ENCODE peak calls at places on chromosomes 2 and 18, in four cellular contexts. One of them, this sample, is unnamed.

GRCh38 chr2:27042985-27043634 is 8.4 kb upstream of the AGBL5 start:
- DNase-seq in mammary epithelial cell: no peak
- DNase-seq in fibroblast of mammary gland: peak; percentile 44
- DNase-seq in AG04450: no peak
- DNase-seq in this sample: peak; percentile 44

GRCh38 chr2:234751275-234751938 is 200.4 kb upstream of the SH3BP4 start:
- DNase-seq in mammary epithelial cell: no peak
- DNase-seq in fibroblast of mammary gland: no peak
- DNase-seq in AG04450: no peak
- DNase-seq in this sample: no peak

GRCh38 chr2:62654423-62654791 is 51.1 kb upstream of the EHBP1 start:
- DNase-seq in mammary epithelial cell: peak; percentile 91
- DNase-seq in fibroblast of mammary gland: no peak
- DNase-seq in AG04450: no peak
- DNase-seq in this sample: peak; percentile 77

GRCh38 chr2:70779911-70780580 is 10.4 kb downstream of the FIGLA start:
- DNase-seq in mammary epithelial cell: peak; percentile 46
- DNase-seq in fibroblast of mammary gland: peak; percentile 24
- DNase-seq in AG04450: no peak
- DNase-seq in this sample: no peak

GRCh38 chr2:111226797-111227700 is 106.3 kb downstream of the BCL2L11 start:
- DNase-seq in mammary epithelial cell: no peak
- DNase-seq in fibroblast of mammary gland: peak; percentile 56
- DNase-seq in AG04450: no peak
- DNase-seq in this sample: peak; percentile 85

GRCh38 chr2:24576146-24576545 is 85.1 kb downstream of the NCOA1 start:
- DNase-seq in mammary epithelial cell: no peak
- DNase-seq in fibroblast of mammary gland: no peak
- DNase-seq in AG04450: no peak
- DNase-seq in this sample: no peak

GRCh38 chr2:20221169-20221938 is 3.6 kb downstream of the SDC1 start:
- DNase-seq in mammary epithelial cell: peak; percentile 75
- DNase-seq in fibroblast of mammary gland: peak; percentile 39
- DNase-seq in AG04450: no peak
- DNase-seq in this sample: peak; percentile 64

GRCh38 chr2:58893645-58894336 is 652.7 kb upstream of the FANCL start:
- DNase-seq in mammary epithelial cell: no peak
- DNase-seq in fibroblast of mammary gland: no peak
- DNase-seq in AG04450: no peak
- DNase-seq in this sample: no peak

GRCh38 chr18:27604583-27604982 is 419.5 kb upstream of the CHST9 start:
- DNase-seq in mammary epithelial cell: no peak
- DNase-seq in fibroblast of mammary gland: peak; percentile 5
- DNase-seq in AG04450: no peak
- DNase-seq in this sample: peak; percentile 4

GRCh38 chr18:12776821-12777471 is 74.1 kb downstream of the PSMG2 start:
- DNase-seq in mammary epithelial cell: no peak
- DNase-seq in fibroblast of mammary gland: no peak
- DNase-seq in AG04450: no peak
- DNase-seq in this sample: no peak

GRCh38 chr2:63696496-63696895 is 107.7 kb downstream of the MDH1 start:
- DNase-seq in mammary epithelial cell: peak; percentile 69
- DNase-seq in fibroblast of mammary gland: peak; percentile 49
- DNase-seq in AG04450: no peak
- DNase-seq in this sample: no peak

GRCh38 chr2:20225294-20226151 is 593 bp upstream of the SDC1 start:
- DNase-seq in mammary epithelial cell: peak; percentile 85
- DNase-seq in fibroblast of mammary gland: peak; percentile 33
- DNase-seq in AG04450: no peak
- DNase-seq in this sample: peak; percentile 10

GRCh38 chr2:48589170-48589767 is 28.4 kb upstream of the GTF2A1L start:
- DNase-seq in mammary epithelial cell: peak; percentile 19
- DNase-seq in fibroblast of mammary gland: peak; percentile 58
- DNase-seq in AG04450: no peak
- DNase-seq in this sample: no peak

GRCh38 chr2:179264238-179265081 is at the start of gene SESTD1:
- DNase-seq in mammary epithelial cell: peak; percentile 53
- DNase-seq in fibroblast of mammary gland: peak; percentile 28
- DNase-seq in AG04450: no peak
- DNase-seq in this sample: no peak

GRCh38 chr18:74128114-74128513 is 19.5 kb downstream of the FBXO15 start:
- DNase-seq in mammary epithelial cell: no peak
- DNase-seq in fibroblast of mammary gland: no peak
- DNase-seq in AG04450: no peak
- DNase-seq in this sample: no peak

GRCh38 chr2:129868151-129868550 is 111.3 kb upstream of the RAB6C start:
- DNase-seq in mammary epithelial cell: no peak
- DNase-seq in fibroblast of mammary gland: no peak
- DNase-seq in AG04450: no peak
- DNase-seq in this sample: no peak

GRCh38 chr2:119544075-119545031 is at the start of gene CFAP221:
- DNase-seq in mammary epithelial cell: peak; percentile 70
- DNase-seq in fibroblast of mammary gland: peak; percentile 52
- DNase-seq in AG04450: no peak
- DNase-seq in this sample: no peak

GRCh38 chr18:40012931-40013609 is 1942.0 kb upstream of the PIK3C3 start:
- DNase-seq in mammary epithelial cell: no peak
- DNase-seq in fibroblast of mammary gland: peak; percentile 20
- DNase-seq in AG04450: no peak
- DNase-seq in this sample: no peak

GRCh38 chr2:239146011-239146641 is 254.7 kb downstream of the HDAC4 start:
- DNase-seq in mammary epithelial cell: no peak
- DNase-seq in fibroblast of mammary gland: no peak
- DNase-seq in AG04450: no peak
- DNase-seq in this sample: no peak

GRCh38 chr18:60020107-60020925 is 120.5 kb downstream of the PMAIP1 start:
- DNase-seq in mammary epithelial cell: no peak
- DNase-seq in fibroblast of mammary gland: peak; percentile 16
- DNase-seq in AG04450: no peak
- DNase-seq in this sample: no peak

GRCh38 chr2:97674396-97674795 is 4.9 kb downstream of the C2orf92 start:
- DNase-seq in mammary epithelial cell: no peak
- DNase-seq in fibroblast of mammary gland: no peak
- DNase-seq in AG04450: no peak
- DNase-seq in this sample: no peak

GRCh38 chr2:13001408-13001807 is 284.7 kb downstream of the TRIB2 start:
- DNase-seq in mammary epithelial cell: no peak
- DNase-seq in fibroblast of mammary gland: no peak
- DNase-seq in AG04450: no peak
- DNase-seq in this sample: no peak

GRCh38 chr2:43538034-43538670 is 57.7 kb downstream of the THADA start:
- DNase-seq in mammary epithelial cell: peak; percentile 25
- DNase-seq in fibroblast of mammary gland: peak; percentile 30
- DNase-seq in AG04450: no peak
- DNase-seq in this sample: no peak

GRCh38 chr2:43541165-43541564 is 54.7 kb downstream of the THADA start:
- DNase-seq in mammary epithelial cell: peak; percentile 74
- DNase-seq in fibroblast of mammary gland: peak; percentile 80
- DNase-seq in AG04450: no peak
- DNase-seq in this sample: no peak

GRCh38 chr2:43539436-43539835 is 56.4 kb downstream of the THADA start:
- DNase-seq in mammary epithelial cell: no peak
- DNase-seq in fibroblast of mammary gland: peak; percentile 30
- DNase-seq in AG04450: no peak
- DNase-seq in this sample: no peak

GRCh38 chr2:43542285-43542933 is 53.4 kb downstream of the THADA start:
- DNase-seq in mammary epithelial cell: peak; percentile 23
- DNase-seq in fibroblast of mammary gland: peak; percentile 77
- DNase-seq in AG04450: no peak
- DNase-seq in this sample: peak; percentile 27

GRCh38 chr2:43539991-43540860 is 55.6 kb downstream of the THADA start:
- DNase-seq in mammary epithelial cell: peak; percentile 81
- DNase-seq in fibroblast of mammary gland: peak; percentile 100
- DNase-seq in AG04450: peak; percentile 72
- DNase-seq in this sample: peak; percentile 97
- H3K4me3 ChIP-seq in mammary epithelial cell: no peak overlapping the region
- H3K4me3 ChIP-seq in fibroblast of mammary gland: no peak overlapping the region
- H3K4me3 ChIP-seq in AG04450: no peak overlapping the region
- H3K4me3 ChIP-seq in this sample: no peak overlapping the region

GRCh38 chr2:109208951-109209335 is 79.9 kb downstream of the SH3RF3 start:
- DNase-seq in mammary epithelial cell: no peak
- DNase-seq in fibroblast of mammary gland: no peak
- DNase-seq in AG04450: no peak
- DNase-seq in this sample: no peak

GRCh38 chr2:109207201-109207600 is 78.2 kb downstream of the SH3RF3 start:
- DNase-seq in mammary epithelial cell: no peak
- DNase-seq in fibroblast of mammary gland: no peak
- DNase-seq in AG04450: no peak
- DNase-seq in this sample: no peak

GRCh38 chr2:109209941-109210340 is 80.9 kb downstream of the SH3RF3 start:
- DNase-seq in mammary epithelial cell: no peak
- DNase-seq in fibroblast of mammary gland: no peak
- DNase-seq in AG04450: no peak
- DNase-seq in this sample: no peak

GRCh38 chr2:109209412-109209811 is 80.4 kb downstream of the SH3RF3 start:
- DNase-seq in mammary epithelial cell: peak; percentile 66
- DNase-seq in fibroblast of mammary gland: peak; percentile 82
- DNase-seq in AG04450: peak; percentile 59
- DNase-seq in this sample: no peak

DNA sequence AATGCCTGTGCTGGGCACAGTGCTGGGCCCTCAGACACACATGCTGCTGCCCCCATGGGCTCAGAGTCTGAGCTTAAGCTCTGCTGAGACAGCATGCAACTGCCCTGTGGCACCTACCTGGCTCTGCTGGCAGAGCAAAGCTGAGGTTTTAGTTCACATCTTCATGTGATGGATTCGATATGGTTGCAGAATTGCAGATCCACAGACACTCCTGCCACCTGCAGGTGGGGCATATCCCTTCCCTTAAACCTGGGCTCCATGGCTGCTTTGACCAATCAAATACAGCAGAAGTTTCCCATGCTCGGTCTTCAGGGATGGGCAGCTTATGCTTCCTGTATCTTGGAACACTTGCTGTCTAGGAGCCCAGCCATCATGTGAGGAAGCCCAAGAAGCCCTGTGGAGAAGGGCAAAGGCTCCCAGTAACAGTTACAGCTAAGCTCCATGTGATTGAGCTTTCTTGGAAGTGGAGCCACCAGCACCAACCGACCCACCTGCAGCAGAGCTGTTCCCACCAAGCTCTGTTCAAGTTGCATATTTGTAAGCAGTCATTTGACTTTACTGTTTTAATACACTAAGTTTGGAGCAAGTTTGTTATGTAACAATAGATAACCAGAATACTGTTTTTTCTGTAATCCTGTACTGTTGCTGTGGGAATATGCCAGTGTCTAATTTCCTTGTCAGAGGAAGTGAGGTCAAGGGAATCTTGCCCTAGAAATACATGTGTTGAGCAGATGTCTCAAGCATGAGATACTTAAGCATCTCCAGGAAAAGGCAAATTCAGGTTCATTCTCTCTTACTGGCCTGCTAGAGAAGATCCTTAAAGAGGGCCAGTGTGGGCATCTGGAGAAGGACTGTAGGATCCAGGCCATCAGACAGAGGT is 79.3 kb downstream of the SH3RF3 start:
- DNase-seq in mammary epithelial cell: no peak
- DNase-seq in fibroblast of mammary gland: peak; percentile 88
- DNase-seq in AG04450: peak; percentile 44
- DNase-seq in this sample: no peak
- TF ChIP-seq CTCF in mammary epithelial cell: peak; percentile 38
- TF ChIP-seq CTCF in fibroblast of mammary gland: peak; percentile 8
- TF ChIP-seq CTCF in AG04450: no peak
- TF ChIP-seq CTCF in this sample: no peak

GRCh38 chr18:79458917-79459803 is 63.4 kb downstream of the NFATC1 start:
- DNase-seq in mammary epithelial cell: no peak
- DNase-seq in fibroblast of mammary gland: no peak
- DNase-seq in AG04450: no peak
- DNase-seq in this sample: no peak
- H3K4me3 ChIP-seq in mammary epithelial cell: no peak overlapping the region
- H3K4me3 ChIP-seq in fibroblast of mammary gland: no peak overlapping the region
- H3K4me3 ChIP-seq in AG04450: no peak overlapping the region
- H3K4me3 ChIP-seq in this sample: no peak overlapping the region

DNA sequence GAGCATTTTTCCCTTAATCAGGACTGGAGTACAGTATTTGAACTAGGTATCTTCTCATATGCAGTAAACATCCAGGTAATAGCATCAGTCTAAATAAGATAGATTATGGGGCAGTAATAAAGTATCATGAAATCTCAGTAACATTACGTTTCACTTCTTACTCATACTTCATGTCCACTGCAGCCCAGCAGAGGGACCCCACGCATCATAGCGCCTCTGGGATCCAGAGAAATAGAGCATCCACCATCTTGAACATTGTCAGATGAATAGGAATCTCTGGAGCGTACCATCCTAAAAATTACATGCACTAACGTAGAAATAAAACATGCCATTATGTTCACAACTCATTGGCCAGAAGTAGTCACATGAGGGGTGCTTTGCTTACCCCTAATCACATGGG is 499.0 kb downstream of the CPS1 start:
- DNase-seq in mammary epithelial cell: no peak
- DNase-seq in fibroblast of mammary gland: no peak
- DNase-seq in AG04450: no peak
- DNase-seq in this sample: no peak
- TF ChIP-seq CTCF in mammary epithelial cell: no peak
- TF ChIP-seq CTCF in fibroblast of mammary gland: peak; percentile 15
- TF ChIP-seq CTCF in AG04450: no peak
- TF ChIP-seq CTCF in this sample: no peak

DNA sequence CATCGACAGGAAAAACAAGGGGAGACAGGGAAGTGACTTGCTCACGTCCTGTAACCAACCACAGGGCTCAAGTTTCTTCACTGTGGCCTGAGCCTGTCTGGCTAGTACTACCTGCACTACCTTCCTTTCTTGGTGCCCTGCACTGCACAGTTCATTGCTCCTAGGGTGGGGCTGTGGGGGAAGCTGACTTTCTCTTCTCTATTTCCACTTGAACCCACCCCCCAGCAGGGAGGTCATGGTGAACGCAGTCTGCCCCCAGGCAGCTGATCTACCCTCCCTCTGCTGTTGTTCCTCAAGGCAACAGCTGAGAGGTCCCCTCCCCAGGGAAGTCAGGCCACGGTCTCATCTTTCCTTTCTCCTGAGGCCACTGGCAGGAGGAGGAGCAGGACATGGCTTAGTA is 532.1 kb downstream of the SOX11 start:
- DNase-seq in mammary epithelial cell: no peak
- DNase-seq in fibroblast of mammary gland: no peak
- DNase-seq in AG04450: no peak
- DNase-seq in this sample: no peak
- H3K4me3 ChIP-seq in mammary epithelial cell: no peak overlapping the region
- H3K4me3 ChIP-seq in fibroblast of mammary gland: no peak overlapping the region
- H3K4me3 ChIP-seq in AG04450: no peak overlapping the region
- H3K4me3 ChIP-seq in this sample: no peak overlapping the region

DNA sequence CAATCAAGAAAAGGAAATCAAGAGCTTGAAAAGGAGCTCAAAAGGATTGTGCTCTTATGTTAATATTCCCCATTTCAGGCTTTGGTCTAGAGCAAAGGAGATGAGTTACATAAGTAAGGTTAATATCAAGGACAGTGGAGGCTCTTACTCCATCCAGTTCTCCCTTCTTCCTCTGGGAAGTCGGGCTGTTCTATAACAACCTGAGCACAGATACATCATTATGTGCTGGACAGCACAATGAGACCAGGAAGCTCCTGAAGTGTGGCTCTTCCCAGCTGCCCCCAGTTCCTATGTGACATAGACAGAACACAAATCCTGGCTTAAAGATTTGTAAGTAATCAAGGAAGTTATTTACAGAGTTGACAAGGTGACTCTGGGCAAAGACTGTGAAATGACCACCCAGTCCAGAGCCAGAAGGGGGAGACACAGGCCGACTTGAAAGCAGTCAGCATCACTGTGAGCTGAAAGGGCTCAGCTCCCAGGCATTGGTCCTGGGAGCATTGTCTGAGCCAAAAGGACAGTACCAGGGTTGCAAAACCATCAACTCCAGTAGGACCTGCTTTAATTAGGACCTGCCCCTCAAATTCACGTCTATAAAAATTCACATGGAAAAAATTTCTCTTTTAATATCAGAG is 917.6 kb upstream of the ACVR2A start:
- DNase-seq in mammary epithelial cell: peak; percentile 59
- DNase-seq in fibroblast of mammary gland: peak; percentile 86
- DNase-seq in AG04450: no peak
- DNase-seq in this sample: no peak
- TF ChIP-seq CTCF in mammary epithelial cell: peak; percentile 88
- TF ChIP-seq CTCF in fibroblast of mammary gland: peak; percentile 93
- TF ChIP-seq CTCF in AG04450: peak; percentile 56
- TF ChIP-seq CTCF in this sample: peak; percentile 24

This sample was measured in AG09309.